ENCODE peak calls at places on chromosomes 7 and 10, in nine cellular contexts. N, J, D, K, U, Y, X, C and P are unnamed samples.

GRCh38 chr7:49763791-49764190 is 9.6 kb upstream of the VWC2 start:
- DNase-seq in D (no peak), J (no peak), K (no peak), X (no peak), C (no peak), U (no peak), Y (no peak), N (no peak), P (no peak)

GRCh38 chr7:10939237-10939910 is 34.3 kb upstream of the PHF14 start:
- DNase-seq in U (no peak), K (no peak), D (no peak), Y (no peak), X (no peak), C (no peak), J (no peak), N (peak; percentile 9), P (no peak)

GRCh38 chr7:29684787-29685650 is 121.3 kb upstream of the WIPF3 start:
- DNase-seq in Y (peak; percentile 50), J (peak; percentile 88), X (peak; percentile 86), D (peak; percentile 56), N (peak; percentile 76), K (peak; percentile 45), U (peak; percentile 92), C (peak; percentile 84), P (peak; percentile 89)

GRCh38 chr10:87961314-87961713 is 97.9 kb downstream of the PTEN start:
- DNase-seq in N (no peak), J (no peak), X (no peak), C (no peak), K (no peak), U (no peak), D (no peak), Y (peak; percentile 78), P (no peak)

GRCh38 chr10:3102721-3103410 is 35.5 kb downstream of the PFKP start:
- DNase-seq in D (no peak), J (peak; percentile 84), K (no peak), U (no peak), X (peak; percentile 30), C (no peak), Y (peak; percentile 36), N (peak; percentile 28), P (peak; percentile 36)

GRCh38 chr7:26199301-26200112 is 1.0 kb downstream of the HNRNPA2B1 start:
- DNase-seq in C (peak; percentile 70), X (peak; percentile 72), J (peak; percentile 89), U (peak; percentile 92), Y (peak; percentile 54), K (peak; percentile 68), N (peak; percentile 77), D (peak; percentile 74), P (peak; percentile 75)

GRCh38 chr7:133950856-133951255 is 176.3 kb upstream of the LRGUK start:
- DNase-seq in Y (no peak), X (no peak), U (no peak), J (no peak), N (no peak), D (no peak), K (no peak), C (no peak), P (no peak)

GRCh38 chr7:114708646-114709045 is 213.2 kb upstream of the MDFIC start:
- DNase-seq in D (no peak), K (no peak), Y (no peak), N (no peak), J (no peak), U (no peak), C (no peak), X (no peak), P (no peak)

GRCh38 chr7:46191776-46192175 is 270.7 kb upstream of the IGFBP3 start:
- DNase-seq in K (no peak), X (no peak), Y (peak; percentile 91), C (no peak), J (no peak), D (no peak), U (no peak), N (no peak), P (no peak)

GRCh38 chr7:158828343-158829020 is 827 bp downstream of the ESYT2 start:
- DNase-seq in D (no peak), N (peak; percentile 62), X (peak; percentile 61), J (peak; percentile 85), C (peak; percentile 56), Y (no peak), K (no peak), U (peak; percentile 95), P (no peak)

GRCh38 chr10:26733750-26734568 is 36.5 kb downstream of the PDSS1 start:
- DNase-seq in U (no peak), Y (no peak), J (no peak), C (peak; percentile 43), K (peak; percentile 59), N (peak; percentile 44), D (no peak), X (no peak), P (no peak)

GRCh38 chr10:68327889-68328786 is 3.7 kb upstream of the HNRNPH3 start:
- DNase-seq in K (no peak), J (no peak), C (no peak), N (no peak), D (no peak), X (no peak), U (no peak), Y (peak; percentile 60), P (peak; percentile 61)

GRCh38 chr10:33465747-33466146 is 131.3 kb upstream of the NRP1 start:
- DNase-seq in U (no peak), N (no peak), K (no peak), X (no peak), Y (peak; percentile 8), C (no peak), D (no peak), J (no peak), P (no peak)

DNA sequence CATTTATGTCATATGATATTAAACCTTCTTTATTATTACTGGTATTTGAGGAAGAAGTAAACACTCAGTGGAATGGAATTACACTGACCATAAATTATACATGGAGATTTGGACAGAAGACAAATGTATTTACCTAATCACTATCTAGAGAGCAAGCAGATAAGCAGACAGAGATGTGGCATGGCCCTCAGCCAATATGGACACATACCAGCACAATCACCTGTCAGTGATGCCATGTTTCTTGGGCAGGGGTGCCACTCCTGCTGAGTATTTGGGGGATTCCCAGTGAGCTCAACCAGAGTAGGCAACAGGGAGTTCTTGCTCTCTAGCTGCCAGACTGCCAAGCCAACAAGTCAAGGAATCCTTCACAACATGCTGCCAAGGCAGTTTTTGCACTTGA is 866.3 kb upstream of the LRRN3 start:
- DNase-seq in K (no peak), D (no peak), Y (peak; percentile 2), J (no peak), U (no peak), N (no peak), X (no peak), C (no peak), P (peak; percentile 31)
- H3K27ac ChIP-seq in K (no peak overlapping the region), D (no peak overlapping the region), Y (no peak overlapping the region), J (no peak overlapping the region), U (no peak overlapping the region), N (no peak overlapping the region), X (no peak overlapping the region), C (no peak overlapping the region), P (no peak overlapping the region)

DNA sequence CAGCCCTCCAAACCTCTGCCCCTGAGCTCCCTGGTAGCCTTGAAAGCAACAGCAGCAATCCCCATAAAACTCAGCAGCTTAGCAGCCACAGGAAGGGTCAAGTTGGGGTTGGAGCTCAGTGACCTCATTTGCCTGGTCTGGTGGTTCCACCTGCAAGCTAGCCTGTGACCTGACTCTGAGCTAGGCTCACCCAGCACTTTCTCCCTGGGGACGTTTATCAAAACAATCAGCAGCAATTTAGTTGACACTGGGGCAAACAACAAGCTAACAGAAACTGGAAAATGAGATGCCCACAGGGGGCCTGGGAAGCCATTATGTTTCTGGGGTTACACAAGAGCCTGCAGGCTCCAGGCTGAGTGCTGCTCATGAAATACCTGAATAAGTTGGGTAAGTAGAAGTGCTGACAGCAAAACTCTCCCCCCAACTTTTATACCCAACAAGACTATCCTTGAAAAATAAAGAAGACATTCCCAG is 22.4 kb upstream of the CRYGN start:
- DNase-seq in K (no peak), X (no peak), D (peak; percentile 10), U (no peak), N (no peak), Y (no peak), C (no peak), J (no peak), P (no peak)
- TF ChIP-seq POLR2A in K (no peak), X (no peak), D (no peak), U (no peak), N (no peak), Y (no peak), C (no peak), J (no peak), P (no peak)

DNA sequence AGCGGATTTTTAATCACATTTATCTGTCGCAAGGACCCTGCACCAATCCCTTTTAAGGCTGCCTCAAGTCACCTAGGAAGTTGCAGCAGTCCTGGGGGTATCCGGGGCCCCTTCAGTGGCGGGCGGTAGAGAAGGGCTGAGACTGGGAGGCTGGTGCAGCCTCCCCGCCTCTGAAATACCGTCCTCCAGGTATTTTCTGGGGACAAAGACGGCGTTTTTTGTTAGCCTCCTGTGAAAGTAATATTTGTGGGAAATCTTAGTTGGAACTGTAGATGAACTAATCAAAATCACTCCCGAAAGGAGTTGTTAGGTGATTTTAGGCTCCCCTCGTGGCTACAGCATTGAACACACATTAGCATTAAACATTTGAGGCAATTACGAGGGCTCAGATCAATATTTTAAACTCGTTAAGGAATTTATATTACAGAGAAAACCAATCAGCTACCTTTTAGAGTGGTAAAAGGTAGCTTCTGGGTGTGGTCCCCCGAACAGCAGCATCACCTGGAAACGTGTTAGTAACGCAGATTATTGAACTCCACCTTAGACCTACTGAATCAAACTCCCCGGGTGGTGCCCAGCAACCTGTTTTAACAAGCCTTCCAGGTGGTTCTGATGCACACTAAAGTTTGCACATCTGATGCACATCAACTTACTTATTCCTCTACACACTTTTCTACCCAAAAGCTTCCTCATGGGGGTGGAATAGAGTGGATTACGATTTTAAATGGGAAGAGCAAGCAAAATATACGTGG is 548 bp upstream of the ANXA7 start:
- DNase-seq in Y (no peak), N (peak; percentile 48), D (no peak), U (no peak), C (no peak), J (no peak), X (no peak), K (no peak), P (no peak)
- H3K4me1 ChIP-seq in Y (no peaks in the 10 kb centered on the region), N (peaks cover 17% of the 10 kb centered on the region), D (peaks cover 6% of the 10 kb centered on the region), U (peaks cover 49% of the 10 kb centered on the region), C (peaks cover 20% of the 10 kb centered on the region), J (peaks cover 26% of the 10 kb centered on the region), X (peaks cover 19% of the 10 kb centered on the region), K (no peaks in the 10 kb centered on the region), P (peaks cover 20% of the 10 kb centered on the region)

GRCh38 chr10:124196659-124197058 is 103.3 kb upstream of the CHST15 start:
- DNase-seq in K (no peak), X (no peak), J (no peak), Y (no peak), D (no peak), N (no peak), U (no peak), C (no peak), P (no peak)

GRCh38 chr10:124194199-124194824 is 100.9 kb upstream of the CHST15 start:
- DNase-seq in N (no peak), C (no peak), Y (no peak), D (no peak), X (no peak), K (no peak), J (no peak), U (no peak), P (no peak)

GRCh38 chr10:124193309-124193696 is 99.9 kb upstream of the CHST15 start:
- DNase-seq in Y (no peak), J (no peak), U (no peak), N (no peak), C (no peak), X (no peak), D (no peak), K (no peak), P (no peak)

GRCh38 chr10:124200011-124200410 is 106.6 kb upstream of the CHST15 start:
- DNase-seq in U (no peak), C (no peak), Y (no peak), N (no peak), X (no peak), K (no peak), D (no peak), J (no peak), P (no peak)

GRCh38 chr10:124197301-124198148 is 104.1 kb upstream of the CHST15 start:
- DNase-seq in U (no peak), D (no peak), K (no peak), N (no peak), J (no peak), Y (no peak), C (no peak), X (no peak), P (no peak)
- H3K27ac ChIP-seq in U (peak overlapping the region; percentile 65), D (peak overlapping the region; percentile 33), K (no peak overlapping the region), N (peak overlapping the region; percentile 7), J (peak overlapping the region; percentile 37), Y (no peak overlapping the region), C (peak overlapping the region; percentile 22), X (peak overlapping the region; percentile 42), P (no peak overlapping the region)